ENCODE peak calls at places on chromosome 7, in five cellular contexts. U, F, K, R and Z are unnamed samples.

GRCh38 chr7:2037805-2038635 is 194.7 kb downstream of the MAD1L1 start:
- DNase-seq in U (no peak), F (no peak), K (no peak), R (no peak), Z (no peak)

GRCh38 chr7:151798851-151799428 is 78.0 kb downstream of the PRKAG2 start:
- DNase-seq in U (no peak), F (no peak), K (no peak), R (no peak), Z (no peak)

GRCh38 chr7:158365332-158365731 is 222.3 kb downstream of the PTPRN2 start:
- DNase-seq in U (no peak), F (no peak), K (no peak), R (no peak), Z (no peak)

GRCh38 chr7:80312139-80312661 is 177.6 kb downstream of the GNAI1 start:
- DNase-seq in U (peak; percentile 42), F (peak; percentile 77), K (no peak), R (no peak), Z (peak; percentile 56)

GRCh38 chr7:75879771-75880184 is 944 bp downstream of the RHBDD2 start:
- DNase-seq in U (no peak), F (no peak), K (no peak), R (peak; percentile 12), Z (no peak)

GRCh38 chr7:25009271-25009670 is 29.3 kb upstream of the OSBPL3 start:
- DNase-seq in U (no peak), F (no peak), K (no peak), R (no peak), Z (no peak)

GRCh38 chr7:66505009-66505408 is 123.7 kb upstream of the KCTD7 start:
- DNase-seq in U (no peak), F (no peak), K (no peak), R (no peak), Z (no peak)

GRCh38 chr7:142104550-142105527 is 6.7 kb upstream of the MGAM2 start:
- DNase-seq in U (no peak), F (no peak), K (no peak), R (no peak), Z (no peak)

GRCh38 chr7:148191391-148192076 is 399.0 kb upstream of the C7orf33 start:
- DNase-seq in U (no peak), F (peak; percentile 4), K (no peak), R (no peak), Z (peak; percentile 86)

GRCh38 chr7:132501956-132502355 is 74.3 kb downstream of the PLXNA4 start:
- DNase-seq in U (peak; percentile 21), F (no peak), K (no peak), R (no peak), Z (no peak)

GRCh38 chr7:96183163-96183562 is 138.7 kb downstream of the SLC25A13 start:
- DNase-seq in U (no peak), F (no peak), K (no peak), R (no peak), Z (no peak)

GRCh38 chr7:155701972-155702544 is 57.6 kb downstream of the RBM33 start:
- DNase-seq in U (no peak), F (no peak), K (no peak), R (no peak), Z (no peak)

GRCh38 chr7:75842836-75843446 is 29.3 kb upstream of the CCL24 start:
- DNase-seq in U (no peak), F (no peak), K (no peak), R (no peak), Z (no peak)

GRCh38 chr7:83819911-83820310 is 171.0 kb upstream of the SEMA3E start:
- DNase-seq in U (no peak), F (no peak), K (no peak), R (no peak), Z (no peak)

GRCh38 chr7:54811925-54812264 is 52.9 kb upstream of the SEC61G start:
- DNase-seq in U (no peak), F (no peak), K (no peak), R (no peak), Z (no peak)

GRCh38 chr7:138515001-138515528 is 55.0 kb downstream of the TRIM24 start:
- DNase-seq in U (no peak), F (no peak), K (no peak), R (no peak), Z (no peak)

GRCh38 chr7:117127585-117128168 is 174.4 kb downstream of the ST7 start:
- DNase-seq in U (peak; percentile 46), F (peak; percentile 59), K (no peak), R (peak; percentile 36), Z (peak; percentile 58)

GRCh38 chr7:133822001-133822641 is 305.0 kb upstream of the LRGUK start:
- DNase-seq in U (no peak), F (no peak), K (no peak), R (no peak), Z (no peak)

GRCh38 chr7:16098585-16099179 is 322.7 kb downstream of the CRPPA start:
- DNase-seq in U (peak; percentile 21), F (no peak), K (no peak), R (no peak), Z (no peak)

GRCh38 chr7:95481768-95482167 is 4.0 kb upstream of the ASB4 start:
- DNase-seq in U (no peak), F (no peak), K (no peak), R (no peak), Z (peak; percentile 21)

GRCh38 chr7:45973725-45974532 is 52.9 kb upstream of the IGFBP3 start:
- DNase-seq in U (no peak), F (peak; percentile 3), K (no peak), R (no peak), Z (peak; percentile 38)

GRCh38 chr7:110604885-110605284 is 486.0 kb upstream of the LRRN3 start:
- DNase-seq in U (no peak), F (no peak), K (no peak), R (no peak), Z (no peak)

GRCh38 chr7:30382607-30383006 is 96.0 kb downstream of the NOD1 start:
- DNase-seq in U (no peak), F (no peak), K (no peak), R (no peak), Z (no peak)

GRCh38 chr7:104482362-104483042 is 154.1 kb downstream of the LHFPL3 start:
- DNase-seq in U (no peak), F (peak; percentile 76), K (no peak), R (no peak), Z (peak; percentile 77)

GRCh38 chr7:29884399-29885272 is 78.3 kb downstream of the WIPF3 start:
- DNase-seq in U (no peak), F (no peak), K (no peak), R (no peak), Z (peak; percentile 59)

GRCh38 chr7:38669965-38670520 is 38.9 kb upstream of the AMPH start:
- DNase-seq in U (no peak), F (no peak), K (no peak), R (no peak), Z (no peak)

GRCh38 chr7:2688409-2689342 is 674 bp downstream of the AMZ1 start:
- DNase-seq in U (no peak), F (no peak), K (no peak), R (no peak), Z (no peak)

GRCh38 chr7:24732646-24733413 is 24.4 kb downstream of the GSDME start:
- DNase-seq in U (no peak), F (no peak), K (no peak), R (no peak), Z (no peak)

GRCh38 chr7:144975882-144976281 is 140.0 kb upstream of the TPK1 start:
- DNase-seq in U (no peak), F (no peak), K (no peak), R (no peak), Z (no peak)

GRCh38 chr7:134823400-134823799 is 44.0 kb downstream of the CALD1 start:
- DNase-seq in U (no peak), F (no peak), K (no peak), R (no peak), Z (no peak)

GRCh38 chr7:82319674-82320118 is 123.9 kb downstream of the CACNA2D1 start:
- DNase-seq in U (no peak), F (peak; percentile 81), K (peak; percentile 93), R (no peak), Z (peak; percentile 64)

GRCh38 chr7:55273186-55273980 is 91.8 kb upstream of the LANCL2 start:
- DNase-seq in U (no peak), F (no peak), K (no peak), R (no peak), Z (no peak)